ENCODE peak calls at places on chromosome 5, in five cellular contexts. Q is ovary, H is kidney, O is uterus, M is transverse colon. F is an unnamed sample. For H3K36me3, the result is how much of the 10 kb centered on the place peaks cover.

GRCh38 chr5:111194925-111195324 is 29.3 kb upstream of the CAMK4 start:
- DNase-seq in M (no peak), O (no peak), Q (no peak), H (no peak), F (no peak)

GRCh38 chr5:135359374-135360165 is 39.5 kb downstream of the MACROH2A1 start:
- DNase-seq in M (no peak), O (no peak), Q (no peak), H (no peak), F (no peak)

GRCh38 chr5:93403529-93403928 is 177.5 kb downstream of the NR2F1-AS1 start:
- DNase-seq in O (no peak), H (no peak), M (no peak), Q (no peak), F (no peak)

GRCh38 chr5:88081877-88082276 is 186.8 kb downstream of the TMEM161B start:
- DNase-seq in M (no peak), Q (no peak), H (no peak), O (no peak), F (no peak)

GRCh38 chr5:161549106-161549505 is 2.6 kb upstream of the GABRB2 start:
- DNase-seq in Q (no peak), O (no peak), M (no peak), H (no peak), F (no peak)

GRCh38 chr5:131423056-131423455 is 159.2 kb downstream of the CDC42SE2 start:
- DNase-seq in Q (no peak), O (no peak), H (no peak), M (no peak), F (no peak)

GRCh38 chr5:75513841-75514240 is 2.1 kb downstream of the POLK start:
- DNase-seq in M (no peak), O (no peak), H (no peak), Q (no peak), F (no peak)

GRCh38 chr5:62732677-62733121 is 154.1 kb downstream of the LRRC70 start:
- DNase-seq in Q (no peak), O (no peak), M (no peak), H (no peak), F (no peak)

GRCh38 chr5:97388794-97389193 is 205.7 kb upstream of the RIOK2 start:
- DNase-seq in M (no peak), H (no peak), O (no peak), Q (no peak), F (no peak)

GRCh38 chr5:166957763-166958162 is 1333.7 kb upstream of the WWC1 start:
- DNase-seq in Q (no peak), H (no peak), M (no peak), O (no peak), F (no peak)

GRCh38 chr5:124337996-124338395 is 408.4 kb downstream of the ZNF608 start:
- DNase-seq in O (no peak), Q (no peak), M (no peak), H (no peak), F (no peak)

GRCh38 chr5:136209346-136209910 is 16.5 kb upstream of the SMIM32 start:
- DNase-seq in Q (no peak), O (no peak), M (no peak), H (peak), F (no peak)

GRCh38 chr5:1772634-1773033 is 27.0 kb downstream of the MRPL36 start:
- DNase-seq in M (no peak), H (no peak), O (no peak), Q (no peak), F (no peak)

GRCh38 chr5:145347026-145347616 is 488.0 kb downstream of the PRELID2 start:
- DNase-seq in Q (no peak), M (no peak), O (no peak), H (no peak), F (no peak)

GRCh38 chr5:55535199-55535905 is 588 bp upstream of the PLPP1 start:
- DNase-seq in H (no peak), M (no peak), O (no peak), Q (no peak), F (no peak)

GRCh38 chr5:151664694-151665583 is 21.8 kb downstream of the SPARC start:
- DNase-seq in M (no peak), H (no peak), Q (peak), O (peak), F (no peak)

GRCh38 chr5:127068771-127069330 is 4.5 kb downstream of the C5orf63 start:
- DNase-seq in O (no peak), H (no peak), M (no peak), Q (no peak), F (no peak)

GRCh38 chr5:132770476-132771159 is 6.4 kb downstream of the SEPTIN8 start:
- DNase-seq in H (no peak), Q (no peak), M (no peak), O (no peak), F (no peak)

GRCh38 chr5:43482490-43483064 is 1.1 kb downstream of the TMEM267 start:
- DNase-seq in M (no peak), H (no peak), O (no peak), Q (no peak), F (no peak)

GRCh38 chr5:133565993-133566392 is 46.3 kb downstream of the FSTL4 start:
- DNase-seq in M (no peak), H (no peak), Q (no peak), O (no peak), F (no peak)

GRCh38 chr5:34571380-34572041 is 84.6 kb upstream of the RAI14 start:
- DNase-seq in Q (no peak), O (no peak), H (no peak), M (no peak), F (no peak)

GRCh38 chr5:172410160-172410559 is 44.2 kb downstream of the SH3PXD2B start:
- DNase-seq in Q (no peak), O (no peak), H (no peak), M (no peak), F (no peak)

GRCh38 chr5:57157191-57157590 is 16.7 kb upstream of the GPBP1 start:
- DNase-seq in M (no peak), Q (no peak), O (no peak), H (no peak), F (no peak)

GRCh38 chr5:77167695-77168111 is 42.8 kb upstream of the PDE8B start:
- DNase-seq in M (no peak), Q (no peak), O (peak), H (no peak), F (no peak)

GRCh38 chr5:1460054-1460682 is 14.9 kb upstream of the SLC6A3 start:
- DNase-seq in M (no peak), O (no peak), H (no peak), Q (no peak), F (no peak)

GRCh38 chr5:108353087-108353486 is 28.8 kb downstream of the FBXL17 start:
- DNase-seq in Q (no peak), H (no peak), M (no peak), O (no peak), F (no peak)

GRCh38 chr5:169563369-169563768 is 20.2 kb upstream of the SPDL1 start:
- DNase-seq in H (no peak), M (no peak), O (no peak), Q (no peak), F (no peak)

GRCh38 chr5:163498886-163499285 is 6.5 kb upstream of the MAT2B start:
- DNase-seq in O (no peak), M (no peak), H (no peak), Q (no peak), F (no peak)

GRCh38 chr5:143170104-143170503 is 233.4 kb downstream of the NR3C1 start:
- DNase-seq in M (no peak), H (no peak), O (no peak), Q (no peak), F (no peak)

DNA sequence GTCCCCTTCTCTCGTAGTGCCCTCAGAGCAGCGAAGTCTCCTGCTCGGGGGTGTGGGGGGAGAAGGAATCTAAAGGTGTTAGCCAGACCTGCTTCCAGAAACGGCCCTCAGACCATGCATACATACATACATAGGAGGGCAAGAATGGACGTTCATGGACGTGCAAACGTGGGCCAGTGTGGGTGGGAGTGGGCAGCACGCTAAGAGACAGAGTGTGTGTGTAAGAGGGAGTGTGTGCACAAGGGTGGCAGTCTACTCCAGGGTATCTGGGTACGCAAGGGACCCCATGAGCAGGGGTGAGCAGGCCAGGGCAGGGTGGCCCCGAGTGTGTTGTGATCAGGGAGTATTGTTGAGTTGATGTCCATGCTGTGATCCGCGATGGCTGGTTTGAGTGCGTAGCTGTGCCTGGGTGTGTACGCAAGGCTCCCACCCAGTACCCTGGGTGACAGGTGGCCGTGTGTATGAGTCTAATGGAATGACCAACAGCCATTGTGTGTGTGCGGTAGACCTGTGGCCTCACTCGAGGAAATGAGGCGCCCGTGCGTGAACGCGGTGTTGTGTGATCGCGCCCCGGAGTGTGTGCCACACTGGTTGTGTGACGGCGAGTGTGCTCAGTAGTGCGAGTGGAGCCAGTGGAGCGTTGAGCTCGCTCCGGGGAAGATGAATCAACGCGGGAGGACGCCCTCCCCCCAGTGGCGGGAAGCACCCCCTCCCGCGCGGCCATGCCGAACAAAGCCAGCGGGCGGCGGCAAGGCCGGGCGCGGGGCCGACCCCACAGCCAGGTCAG is 826 bp downstream of the GPRIN1 start:
- DNase-seq in M (no peak), Q (no peak), H (peak), O (no peak), F (no peak)
- H3K36me3 ChIP-seq in M (under half), Q (under half), H (under half), O (under half), F (under half)

DNA sequence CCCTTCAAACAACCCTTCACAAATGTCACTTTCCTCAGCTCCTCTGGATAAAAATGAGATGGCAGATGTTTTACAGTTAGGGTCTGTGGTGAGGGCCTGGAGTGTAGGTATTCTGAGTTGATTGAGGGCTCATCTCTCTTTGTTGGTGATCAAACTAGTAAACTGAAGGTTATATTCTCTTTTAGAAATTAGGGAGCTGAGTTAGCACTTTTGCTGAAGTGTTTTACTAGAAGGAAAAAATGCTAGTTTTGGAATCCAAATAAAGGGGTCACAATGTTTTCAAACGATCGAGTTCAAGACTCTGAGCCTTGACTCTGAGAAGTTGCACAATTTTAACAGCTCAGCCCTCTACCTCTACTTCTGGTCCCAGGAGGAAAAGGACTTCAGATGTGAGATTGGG is 23.4 kb downstream of the RHOBTB3 start:
- DNase-seq in M (no peak), Q (no peak), O (no peak), H (no peak), F (no peak)
- H3K36me3 ChIP-seq in M (under half), Q (under half), O (under half), H (under half), F (under half)

GRCh38 chr5:14326035-14326909 is 183.1 kb downstream of the TRIO start:
- DNase-seq in M (no peak), Q (no peak), O (no peak), H (no peak), F (no peak)
- H3K36me3 ChIP-seq in M (under half), Q (under half), O (under half), H (under half), F (under half)

GRCh38 chr5:147223951-147224791 is 10.7 kb upstream of the STK32A start:
- DNase-seq in Q (peak), M (peak), O (no peak), H (no peak), F (no peak)

GRCh38 chr5:147223343-147223742 is 11.5 kb upstream of the STK32A start:
- DNase-seq in Q (no peak), H (no peak), O (no peak), M (no peak), F (no peak)

GRCh38 chr5:147226512-147226911 is 8.3 kb upstream of the STK32A start:
- DNase-seq in Q (no peak), O (no peak), M (no peak), H (peak), F (no peak)

DNA sequence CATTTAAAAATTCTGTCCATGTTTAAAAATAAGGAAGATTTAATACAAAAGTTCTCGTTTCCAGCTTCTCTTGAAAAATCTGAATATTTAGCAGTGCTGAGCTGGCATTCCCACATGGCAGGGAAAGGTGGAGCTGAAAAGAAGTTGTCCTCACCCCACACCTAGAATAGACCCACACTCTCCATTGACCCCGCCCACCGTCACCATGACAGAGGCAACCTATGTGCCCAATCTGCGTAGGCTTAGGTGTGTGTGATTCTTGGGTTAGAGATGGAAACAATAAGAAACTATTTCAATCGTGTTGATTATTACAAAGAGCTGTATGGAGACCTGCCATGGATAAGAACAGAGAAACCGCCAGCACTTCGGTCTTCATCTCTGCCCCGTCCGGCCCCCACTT is 8.9 kb upstream of the STK32A start:
- DNase-seq in Q (no peak), H (no peak), O (no peak), M (no peak), F (no peak)
- H3K36me3 ChIP-seq in Q (under half), H (under half), O (under half), M (under half), F (under half)

GRCh38 chr5:50767588-50767987 is 101.2 kb downstream of the PARP8 start:
- DNase-seq in M (no peak), O (no peak), Q (no peak), H (no peak), F (no peak)
- H3K36me3 ChIP-seq in M (under half), O (under half), Q (under half), H (under half), F (under half)

GRCh38 chr5:157485340-157485739 is 25.3 kb downstream of the NIPAL4 start:
- DNase-seq in Q (no peak), M (no peak), H (no peak), O (no peak), F (no peak)
- H3K36me3 ChIP-seq in Q (under half), M (under half), H (under half), O (under half), F (under half)

DNA sequence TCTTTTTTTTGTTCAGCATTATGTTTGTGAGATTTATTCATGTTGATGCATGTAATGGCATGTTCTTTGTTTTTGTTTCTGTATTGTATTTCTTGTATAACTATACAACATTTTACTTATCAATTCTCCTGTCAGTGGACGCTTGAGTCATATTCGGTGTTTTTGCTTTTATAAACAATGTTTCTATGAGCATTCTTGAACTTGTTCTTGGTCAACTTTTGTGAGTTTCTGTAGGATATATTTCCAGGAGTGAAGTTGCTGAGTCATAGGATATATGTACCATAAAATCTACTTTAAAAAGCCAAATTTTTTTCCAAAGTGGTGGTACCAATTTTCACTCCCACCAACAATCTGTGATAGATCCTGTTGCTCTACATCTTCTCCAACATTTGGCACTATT is 104.8 kb downstream of the VCAN start:
- DNase-seq in O (no peak), Q (no peak), H (no peak), M (no peak), F (no peak)
- H3K36me3 ChIP-seq in O (under half), Q (under half), H (under half), M (under half), F (under half)

GRCh38 chr5:39381376-39381775 is 17.1 kb upstream of the C9 start:
- DNase-seq in M (no peak), O (no peak), H (no peak), Q (no peak), F (no peak)
- H3K36me3 ChIP-seq in M (under half), O (under half), H (half or more), Q (under half), F (under half)